ENCODE peak calls at places on chromosome 9, in five cellular contexts. L, R, D, M and F are unnamed samples.

GRCh38 chr9:20729545-20729944 is 45.5 kb downstream of the FOCAD start:
- DNase-seq in L (peak; percentile 20), R (no peak), D (no peak), M (no peak), F (no peak)

GRCh38 chr9:79020266-79020665 is 551.5 kb upstream of the TLE4 start:
- DNase-seq in L (no peak), R (no peak), D (no peak), M (no peak), F (no peak)

GRCh38 chr9:76704601-76705204 is 59.5 kb upstream of the PCA3 start:
- DNase-seq in L (peak; percentile 70), R (no peak), D (peak; percentile 85), M (peak; percentile 60), F (no peak)

GRCh38 chr9:96113045-96113444 is 188.9 kb downstream of the HSD17B3 start:
- DNase-seq in L (no peak), R (no peak), D (no peak), M (no peak), F (no peak)

GRCh38 chr9:26012797-26013594 is 334.8 kb upstream of the TUSC1 start:
- DNase-seq in L (no peak), R (no peak), D (no peak), M (no peak), F (no peak)

GRCh38 chr9:16352791-16353401 is 517.6 kb downstream of the BNC2 start:
- DNase-seq in L (no peak), R (no peak), D (peak; percentile 78), M (no peak), F (no peak)

GRCh38 chr9:136534396-136534795 is 11.5 kb downstream of the NOTCH1 start:
- DNase-seq in L (no peak), R (no peak), D (no peak), M (no peak), F (no peak)

GRCh38 chr9:136906251-136906650 is 19.9 kb downstream of the TRAF2 start:
- DNase-seq in L (no peak), R (no peak), D (no peak), M (no peak), F (no peak)

GRCh38 chr9:92426501-92426900 is 2.2 kb upstream of the OMD start:
- DNase-seq in L (no peak), R (no peak), D (no peak), M (no peak), F (no peak)

GRCh38 chr9:121652037-121652837 is 803 bp downstream of the DAB2IP start:
- DNase-seq in L (no peak), R (peak; percentile 56), D (no peak), M (no peak), F (no peak)

GRCh38 chr9:94945191-94946144 is 219.0 kb downstream of the AOPEP start:
- DNase-seq in L (peak; percentile 75), R (peak; percentile 68), D (peak; percentile 73), M (peak; percentile 81), F (peak; percentile 57)

GRCh38 chr9:107283621-107284616 is 840 bp downstream of the RAD23B start:
- DNase-seq in L (peak; percentile 91), R (peak; percentile 91), D (peak; percentile 67), M (peak; percentile 56), F (peak; percentile 90)